ENCODE peak calls at places on chromosomes 4 and X, in six cellular contexts. N, E, Q, B, R and J are unnamed samples.

GRCh38 chrX:110321670-110322069 is 3.8 kb upstream of the AMMECR1 start:
- DNase-seq in N (no peak), Q (no peak), R (no peak), B (no peak), E (no peak), J (no peak)

GRCh38 chr4:179709961-179710624 is 2267.9 kb upstream of the AGA start:
- DNase-seq in N (no peak), E (no peak), R (peak; percentile 50), Q (no peak), B (no peak), J (no peak)

GRCh38 chr4:173146456-173146855 is 22.2 kb upstream of the GALNT7 start:
- DNase-seq in R (no peak), B (no peak), E (no peak), Q (no peak), N (no peak), J (no peak)

GRCh38 chr4:152436384-152436783 is 99.5 kb downstream of the FBXW7 start:
- DNase-seq in Q (no peak), R (peak; percentile 47), N (no peak), E (no peak), B (no peak), J (no peak)

GRCh38 chr4:151304755-151305154 is 20.6 kb downstream of the SH3D19 start:
- DNase-seq in B (no peak), E (no peak), Q (no peak), N (no peak), R (no peak), J (no peak)

GRCh38 chrX:154457491-154458115 is 478 bp upstream of the PLXNA3 start:
- DNase-seq in B (peak; percentile 72), N (no peak), E (no peak), Q (no peak), R (peak; percentile 75), J (no peak)

GRCh38 chr4:40471923-40472322 is 136.8 kb downstream of the CHRNA9 start:
- DNase-seq in N (no peak), Q (no peak), E (peak; percentile 18), B (no peak), R (no peak), J (no peak)

GRCh38 chrX:13101439-13102139 is 57.2 kb upstream of the FAM9C start:
- DNase-seq in B (peak; percentile 79), R (no peak), N (peak; percentile 76), E (peak; percentile 90), Q (peak; percentile 56), J (peak; percentile 87)

GRCh38 chr4:158722917-158723793 is at the start of gene PPID:
- DNase-seq in Q (peak; percentile 86), E (peak; percentile 58), B (peak; percentile 90), R (peak; percentile 85), N (peak; percentile 89), J (peak; percentile 88)

GRCh38 chr4:7156273-7157139 is 35.8 kb upstream of the SORCS2 start:
- DNase-seq in B (no peak), E (no peak), Q (peak; percentile 50), N (peak; percentile 63), R (peak; percentile 79), J (peak; percentile 67)

GRCh38 chr4:110348711-110349383 is 127.1 kb upstream of the ENPEP start:
- DNase-seq in E (no peak), N (no peak), B (no peak), Q (no peak), R (no peak), J (no peak)

GRCh38 chrX:136207546-136207945 is 43.7 kb downstream of the MAP7D3 start:
- DNase-seq in Q (no peak), N (no peak), B (no peak), E (no peak), R (no peak), J (no peak)

GRCh38 chr4:53747401-53747800 is 156.1 kb upstream of the LNX1 start:
- DNase-seq in R (no peak), Q (no peak), E (no peak), N (no peak), B (no peak), J (no peak)

GRCh38 chr4:3108211-3108610 is 33.7 kb downstream of the HTT start:
- DNase-seq in R (no peak), E (no peak), Q (no peak), B (no peak), N (no peak), J (no peak)

GRCh38 chr4:71487324-71487677 is 148.5 kb downstream of the SLC4A4 start:
- DNase-seq in Q (no peak), E (no peak), B (no peak), N (no peak), R (no peak), J (no peak)

GRCh38 chrX:25873196-25873595 is 264.9 kb upstream of the MAGEB18 start:
- DNase-seq in E (peak; percentile 2), R (no peak), B (no peak), N (no peak), Q (no peak), J (no peak)

GRCh38 chr4:6892190-6892908 is 17.3 kb upstream of the TBC1D14 start:
- DNase-seq in R (peak; percentile 74), N (no peak), B (peak; percentile 61), E (peak; percentile 63), Q (peak; percentile 58), J (peak; percentile 77)

GRCh38 chr4:184108006-184108501 is 109.6 kb downstream of the ENPP6 start:
- DNase-seq in Q (no peak), R (no peak), E (no peak), N (no peak), B (no peak), J (no peak)

GRCh38 chr4:7003176-7003878 is 39.8 kb upstream of the TADA2B start:
- DNase-seq in N (no peak), B (no peak), Q (no peak), R (no peak), E (no peak), J (peak; percentile 35)

GRCh38 chr4:38290360-38290759 is 330.2 kb downstream of the PTTG2 start:
- DNase-seq in B (no peak), R (no peak), E (peak; percentile 85), N (no peak), Q (no peak), J (no peak)

GRCh38 chrX:73289039-73289438 is 74.4 kb upstream of the NAP1L2 start:
- DNase-seq in R (peak; percentile 72), N (no peak), E (no peak), Q (no peak), B (no peak), J (no peak)

GRCh38 chr4:186144596-186145569 is 40.4 kb downstream of the FAM149A start:
- DNase-seq in B (peak; percentile 55), Q (peak; percentile 71), N (peak; percentile 75), E (peak; percentile 62), R (peak; percentile 71), J (peak; percentile 79)

GRCh38 chr4:58603951-58604350 is 1493.8 kb upstream of the IGFBP7 start:
- DNase-seq in E (no peak), Q (no peak), B (no peak), R (no peak), N (no peak), J (no peak)

GRCh38 chrX:2928583-2929434 is at the start of gene ARSD:
- DNase-seq in R (peak; percentile 97), N (peak; percentile 95), Q (peak; percentile 88), B (peak; percentile 94), E (peak; percentile 92), J (peak; percentile 96)

GRCh38 chrX:52217494-52218160 is 32.9 kb downstream of the MAGED4 start:
- DNase-seq in N (no peak), Q (no peak), B (no peak), R (peak; percentile 63), E (no peak), J (no peak)
- TF ChIP-seq CTCF in N (no peak), Q (no peak), B (no peak), R (peak; percentile 54), E (no peak), J (no peak)

GRCh38 chrX:45714864-45715263 is 514.2 kb upstream of the DIPK2B start:
- DNase-seq in Q (no peak), N (no peak), B (peak; percentile 11), R (no peak), E (peak; percentile 73), J (no peak)
- H3K4me1 ChIP-seq in Q (no peaks in the 10 kb centered on the region), N (peaks cover 3% of the 10 kb centered on the region), B (peaks cover 24% of the 10 kb centered on the region), R (peaks cover 7% of the 10 kb centered on the region), E (peaks cover 33% of the 10 kb centered on the region), J (no peaks in the 10 kb centered on the region)

GRCh38 chr4:4507403-4507802 is 34.4 kb downstream of the STX18 start:
- DNase-seq in Q (no peak), N (no peak), E (no peak), B (no peak), R (no peak), J (peak; percentile 68)

GRCh38 chr4:4509521-4509920 is 32.3 kb downstream of the STX18 start:
- DNase-seq in E (no peak), Q (no peak), R (no peak), N (no peak), B (no peak), J (no peak)

GRCh38 chr4:4507923-4508322 is 33.9 kb downstream of the STX18 start:
- DNase-seq in N (no peak), Q (no peak), B (no peak), R (no peak), E (no peak), J (no peak)

GRCh38 chr4:4504783-4505182 is 37.1 kb downstream of the STX18 start:
- DNase-seq in Q (no peak), R (no peak), N (no peak), B (no peak), E (no peak), J (no peak)

GRCh38 chr4:4506961-4507360 is 34.9 kb downstream of the STX18 start:
- DNase-seq in B (peak; percentile 22), Q (no peak), E (no peak), N (no peak), R (no peak), J (peak; percentile 71)
- TF ChIP-seq CTCF in B (no peak), Q (no peak), E (no peak), N (no peak), R (no peak), J (no peak)

GRCh38 chr4:4838602-4839470 is 20.6 kb upstream of the MSX1 start:
- DNase-seq in Q (no peak), N (no peak), R (peak; percentile 17), E (peak; percentile 34), B (no peak), J (no peak)
- H3K4me1 ChIP-seq in Q (no peaks in the 10 kb centered on the region), N (no peaks in the 10 kb centered on the region), R (no peaks in the 10 kb centered on the region), E (peaks cover 22% of the 10 kb centered on the region), B (no peaks in the 10 kb centered on the region), J (no peaks in the 10 kb centered on the region)